ENCODE peak calls at places on chromosome X, in seven cellular contexts. One of them, this sample, is unnamed.

GRCh38 chrX:140346711-140347110 is 158.2 kb downstream of the SOX3 start:
- DNase-seq in pancreas: no peak
- DNase-seq in lung: no peak
- DNase-seq in substantia nigra: no peak
- DNase-seq in Karpas-422: no peak
- DNase-seq in KBM-7: no peak
- DNase-seq in T follicular helper cell: no peak
- DNase-seq in this sample: no peak

GRCh38 chrX:130592204-130592603 is 190.4 kb downstream of the RBMX2 start:
- DNase-seq in pancreas: no peak
- DNase-seq in lung: no peak
- DNase-seq in substantia nigra: no peak
- DNase-seq in Karpas-422: no peak
- DNase-seq in KBM-7: no peak
- DNase-seq in T follicular helper cell: no peak
- DNase-seq in this sample: no peak

GRCh38 chrX:22389544-22390243 is 117.0 kb downstream of the CBLL2 start:
- DNase-seq in pancreas: no peak
- DNase-seq in lung: no peak
- DNase-seq in substantia nigra: no peak
- DNase-seq in Karpas-422: no peak
- DNase-seq in KBM-7: no peak
- DNase-seq in T follicular helper cell: no peak
- DNase-seq in this sample: no peak

GRCh38 chrX:75156537-75156945 is 458 bp upstream of the ABCB7 start:
- DNase-seq in pancreas: no peak
- DNase-seq in lung: no peak
- DNase-seq in substantia nigra: no peak
- DNase-seq in Karpas-422: peak
- DNase-seq in KBM-7: peak
- DNase-seq in T follicular helper cell: no peak
- DNase-seq in this sample: no peak

GRCh38 chrX:41664307-41665299 is 24.2 kb upstream of the GPR34 start:
- DNase-seq in pancreas: no peak
- DNase-seq in lung: no peak
- DNase-seq in substantia nigra: no peak
- DNase-seq in Karpas-422: no peak
- DNase-seq in KBM-7: no peak
- DNase-seq in T follicular helper cell: no peak
- DNase-seq in this sample: no peak

GRCh38 chrX:148290041-148290440 is 210.4 kb upstream of the AFF2 start:
- DNase-seq in pancreas: no peak
- DNase-seq in lung: no peak
- DNase-seq in substantia nigra: no peak
- DNase-seq in Karpas-422: no peak
- DNase-seq in KBM-7: no peak
- DNase-seq in T follicular helper cell: no peak
- DNase-seq in this sample: no peak

GRCh38 chrX:118499295-118499694 is 3.7 kb downstream of the DOCK11 start:
- DNase-seq in pancreas: no peak
- DNase-seq in lung: no peak
- DNase-seq in substantia nigra: no peak
- DNase-seq in Karpas-422: no peak
- DNase-seq in KBM-7: no peak
- DNase-seq in T follicular helper cell: no peak
- DNase-seq in this sample: no peak

GRCh38 chrX:17559728-17560379 is 177.4 kb upstream of the SCML1 start:
- DNase-seq in pancreas: peak
- DNase-seq in lung: no peak
- DNase-seq in substantia nigra: no peak
- DNase-seq in Karpas-422: peak
- DNase-seq in KBM-7: peak
- DNase-seq in T follicular helper cell: no peak
- DNase-seq in this sample: no peak

GRCh38 chrX:115324194-115324593 is 34.7 kb downstream of the LUZP4 start:
- DNase-seq in pancreas: no peak
- DNase-seq in lung: no peak
- DNase-seq in substantia nigra: peak
- DNase-seq in Karpas-422: no peak
- DNase-seq in KBM-7: peak
- DNase-seq in T follicular helper cell: no peak
- DNase-seq in this sample: no peak

GRCh38 chrX:102957751-102958150 is 20.7 kb downstream of the RAB40AL start:
- DNase-seq in pancreas: no peak
- DNase-seq in lung: no peak
- DNase-seq in substantia nigra: no peak
- DNase-seq in Karpas-422: no peak
- DNase-seq in KBM-7: no peak
- DNase-seq in T follicular helper cell: no peak
- DNase-seq in this sample: no peak

GRCh38 chrX:45762699-45763647 is 562.3 kb upstream of the DIPK2B start:
- DNase-seq in pancreas: no peak
- DNase-seq in lung: no peak
- DNase-seq in substantia nigra: no peak
- DNase-seq in Karpas-422: no peak
- DNase-seq in KBM-7: peak
- DNase-seq in T follicular helper cell: no peak
- DNase-seq in this sample: no peak

This sample was measured in effector CD8-positive, alpha-beta T cell.